ENCODE peak calls at places on chromosomes 5 and 9, in eight cellular contexts. P is sigmoid colon, A is SK-N-SH, Z is upper lobe of left lung, R is H1, W is HepG2, L is stomach, I is GM12878. T is an unnamed sample.

GRCh38 chr5:78927657-78928282 is 57.3 kb downstream of the ARSB start:
- DNase-seq in P (no peak), A (no peak), Z (no peak), R (peak; percentile 57), W (peak; percentile 62), L (no peak), I (no peak), T (no peak)

GRCh38 chr5:32014345-32014744 is 159.8 kb downstream of the GOLPH3 start:
- DNase-seq in P (peak; percentile 5), A (no peak), Z (no peak), R (no peak), W (no peak), L (no peak), I (no peak), T (no peak)

GRCh38 chr9:110797611-110798010 is 129.0 kb downstream of the MUSK start:
- DNase-seq in P (no peak), A (no peak), Z (no peak), R (no peak), W (no peak), L (no peak), I (no peak), T (no peak)

GRCh38 chr5:16233730-16234129 is 54.1 kb upstream of the MARCHF11 start:
- DNase-seq in P (no peak), A (no peak), Z (no peak), R (no peak), W (no peak), L (no peak), I (no peak), T (no peak)

GRCh38 chr9:738209-738915 is 103.1 kb upstream of the DMRT1 start:
- DNase-seq in P (peak; percentile 93), A (no peak), Z (peak; percentile 80), R (no peak), W (no peak), L (no peak), I (no peak), T (peak; percentile 41)

GRCh38 chr5:88686743-88687142 is 196.2 kb downstream of the MEF2C start:
- DNase-seq in P (no peak), A (no peak), Z (no peak), R (no peak), W (no peak), L (no peak), I (no peak), T (no peak)

GRCh38 chr9:96871176-96871575 is 16.9 kb upstream of the ZNF782 start:
- DNase-seq in P (no peak), A (no peak), Z (no peak), R (no peak), W (no peak), L (no peak), I (no peak), T (no peak)

GRCh38 chr5:59496524-59497134 is 396.9 kb downstream of the PDE4D start:
- DNase-seq in P (no peak), A (no peak), Z (no peak), R (peak; percentile 64), W (no peak), L (no peak), I (no peak), T (no peak)

DNA sequence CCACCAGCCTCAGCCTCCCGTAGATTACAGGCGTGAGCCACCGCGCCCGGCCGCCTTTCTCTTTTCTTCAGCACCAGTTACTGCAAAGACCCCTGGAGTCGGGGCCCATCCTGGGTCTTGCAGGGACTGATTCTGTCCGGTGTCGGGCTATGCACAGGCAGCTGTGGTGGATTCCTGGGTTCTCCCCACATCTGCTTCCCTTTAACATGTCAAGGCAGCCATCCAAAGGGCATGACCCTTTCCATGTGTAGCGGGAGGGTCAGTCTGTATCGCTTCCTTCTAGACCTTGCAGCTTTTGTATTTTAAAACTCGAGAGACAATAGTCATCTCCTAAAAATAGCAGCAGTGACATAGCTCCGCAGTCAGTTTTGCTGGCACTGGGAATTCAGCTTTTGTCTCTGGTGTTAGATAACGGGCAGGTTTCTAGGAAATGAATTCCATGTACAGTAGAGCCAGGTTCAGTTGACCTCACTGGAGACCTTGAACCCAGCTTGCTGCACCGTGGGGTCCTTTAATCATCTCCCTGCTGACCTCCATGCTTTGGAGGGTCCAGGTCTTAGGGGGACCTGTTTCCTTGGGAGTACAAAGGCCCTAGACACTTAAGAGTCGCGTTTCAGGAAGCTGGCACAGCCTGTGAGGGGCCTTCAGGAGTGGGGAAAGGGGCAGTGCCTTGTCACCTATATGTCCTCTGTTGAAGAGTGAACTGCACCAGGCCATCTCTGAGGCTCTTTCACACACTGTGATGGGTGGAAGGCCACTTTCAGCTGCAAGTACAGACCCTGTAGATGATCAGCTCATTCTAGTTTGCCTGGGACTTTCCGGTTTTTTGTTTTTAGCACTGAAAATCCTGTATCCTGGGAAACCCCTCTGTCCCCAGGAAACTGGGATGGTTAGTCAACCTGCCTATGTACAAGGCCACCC is 13.8 kb downstream of the ANKRD33B start:
- DNase-seq in P (no peak), A (no peak), Z (peak; percentile 23), R (no peak), W (no peak), L (no peak), I (no peak), T (no peak)
- TF ChIP-seq EP300 in P (no peak), A (no peak), Z (no peak), R (no peak), W (no peak), L (no peak), I (no peak), T (no peak)

GRCh38 chr9:13744233-13744954 is 464.9 kb upstream of the MPDZ start:
- DNase-seq in P (no peak), A (peak; percentile 49), Z (no peak), R (no peak), W (no peak), L (no peak), I (no peak), T (no peak)
- TF ChIP-seq POLR2AphosphoS5 in P (no peak), A (no peak), Z (no peak), R (no peak), W (no peak), L (no peak), I (no peak), T (no peak)

GRCh38 chr5:179268966-179269693 is 76.1 kb downstream of the ADAMTS2 start:
- DNase-seq in P (no peak), A (no peak), Z (peak; percentile 8), R (no peak), W (no peak), L (no peak), I (no peak), T (peak; percentile 1)

GRCh38 chr5:179271301-179271650 is 74.0 kb downstream of the ADAMTS2 start:
- DNase-seq in P (no peak), A (peak; percentile 33), Z (no peak), R (no peak), W (no peak), L (no peak), I (no peak), T (no peak)

GRCh38 chr5:179268399-179268952 is 76.8 kb downstream of the ADAMTS2 start:
- DNase-seq in P (no peak), A (peak; percentile 18), Z (peak; percentile 19), R (no peak), W (peak; percentile 27), L (peak; percentile 23), I (no peak), T (peak; percentile 4)

GRCh38 chr5:179270581-179271300 is 74.5 kb downstream of the ADAMTS2 start:
- DNase-seq in P (peak; percentile 72), A (peak; percentile 74), Z (peak; percentile 24), R (no peak), W (no peak), L (no peak), I (no peak), T (peak; percentile 9)

DNA sequence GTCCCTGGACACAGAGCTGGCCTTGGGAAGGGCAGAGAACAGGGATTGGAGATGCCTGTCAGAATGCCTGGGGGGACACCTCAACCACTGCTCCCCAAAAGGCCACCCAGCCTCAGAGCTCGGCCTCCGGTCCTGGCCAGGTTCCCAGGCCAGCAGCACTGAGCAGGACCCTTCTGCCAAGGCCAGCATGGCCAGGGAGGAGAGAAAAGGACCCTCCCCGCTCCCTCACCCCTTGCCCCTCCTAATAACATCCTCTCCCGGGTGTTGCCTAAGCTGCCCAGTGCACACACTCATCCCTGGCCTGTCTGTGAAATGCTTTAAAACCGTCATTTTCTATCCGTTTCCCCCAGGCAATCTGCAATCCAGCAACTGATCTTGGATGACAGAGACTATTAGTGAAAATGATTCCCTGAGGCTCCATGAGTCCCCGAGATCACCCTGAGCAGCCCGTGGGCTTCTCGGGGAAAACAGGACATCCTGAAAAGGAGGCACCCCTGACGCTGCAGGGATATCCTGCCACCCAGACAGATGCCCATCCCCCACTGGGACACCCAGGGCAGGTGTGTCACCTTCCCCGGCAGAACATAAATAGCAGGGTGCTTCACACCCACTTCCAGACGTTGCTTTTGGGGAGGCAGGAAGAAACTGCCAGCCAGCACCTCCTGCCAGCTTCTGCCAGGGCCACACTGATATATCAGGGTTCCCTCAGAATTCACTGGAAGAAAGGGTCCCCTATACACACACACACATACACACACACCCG is 75.3 kb downstream of the ADAMTS2 start:
- DNase-seq in P (peak; percentile 64), A (peak; percentile 74), Z (peak; percentile 15), R (no peak), W (no peak), L (no peak), I (no peak), T (peak; percentile 3)
- H3K4me3 ChIP-seq in P (no peak overlapping the region), A (no peak overlapping the region), Z (no peak overlapping the region), R (no peak overlapping the region), W (no peak overlapping the region), L (no peak overlapping the region), I (no peak overlapping the region), T (no peak overlapping the region)

GRCh38 chr9:93057703-93058356 is 671 bp upstream of the SUSD3 start:
- DNase-seq in P (no peak), A (no peak), Z (no peak), R (no peak), W (no peak), L (no peak), I (no peak), T (no peak)

GRCh38 chr9:93058357-93059096 is at the start of gene SUSD3:
- DNase-seq in P (peak; percentile 83), A (peak; percentile 97), Z (peak; percentile 85), R (peak; percentile 89), W (peak; percentile 54), L (peak; percentile 76), I (peak; percentile 60), T (peak; percentile 76)

GRCh38 chr9:93060746-93061259 is 2.3 kb downstream of the SUSD3 start:
- DNase-seq in P (no peak), A (no peak), Z (no peak), R (no peak), W (no peak), L (peak; percentile 52), I (peak; percentile 40), T (no peak)

GRCh38 chr9:93059960-93060591 is 1.6 kb downstream of the SUSD3 start:
- DNase-seq in P (no peak), A (no peak), Z (no peak), R (no peak), W (no peak), L (no peak), I (no peak), T (no peak)

DNA sequence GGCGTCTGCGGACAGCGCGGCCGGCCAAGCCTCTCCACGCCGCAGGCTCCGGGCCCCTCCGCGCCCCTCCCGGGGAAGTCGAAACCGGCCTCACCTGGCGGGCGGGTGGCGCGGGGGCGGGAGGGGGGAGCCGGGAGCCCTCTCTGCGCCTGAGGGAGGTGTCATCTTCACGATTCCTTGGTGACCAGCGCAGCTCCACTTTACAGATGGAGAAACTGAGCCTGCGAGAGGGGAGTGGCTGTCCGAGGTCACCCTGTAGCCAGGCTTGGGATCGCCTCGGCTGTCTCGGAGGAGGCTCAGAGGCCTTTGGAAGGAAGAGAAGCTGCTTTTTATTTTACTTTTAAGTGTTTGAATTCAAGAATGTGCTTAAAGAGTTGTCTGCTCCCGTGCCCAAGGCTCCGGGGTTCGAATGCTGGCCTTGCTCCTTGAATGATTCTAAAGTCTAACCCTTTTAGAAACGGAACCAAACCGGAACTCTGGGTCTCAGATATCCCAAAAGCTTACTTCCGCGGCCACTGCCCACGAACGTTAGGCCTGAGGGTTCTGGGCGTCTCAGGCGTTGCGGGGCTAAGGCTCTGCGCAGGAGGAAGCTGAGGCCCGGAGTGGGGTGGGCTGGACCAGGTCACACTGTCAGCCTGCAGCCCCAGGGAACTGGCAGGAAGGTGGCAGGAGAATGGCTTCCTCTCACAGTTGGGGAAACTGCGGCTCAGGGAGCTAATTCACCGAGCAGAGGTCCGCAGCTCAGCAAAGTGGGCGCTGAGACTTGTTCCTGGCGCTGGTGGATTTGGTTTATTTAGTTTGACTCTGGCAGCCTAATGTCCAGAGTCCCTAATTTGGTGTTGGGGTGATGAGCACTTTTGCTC is 827 bp downstream of the SUSD3 start:
- DNase-seq in P (no peak), A (no peak), Z (peak; percentile 51), R (no peak), W (no peak), L (peak; percentile 24), I (no peak), T (peak; percentile 43)
- TF ChIP-seq EP300 in P (no peak), A (no peak), Z (no peak), R (no peak), W (no peak), L (no peak), I (no peak), T (no peak)

T was measured in transverse colon.